ENCODE peak calls at places on chromosome 13, in nine cellular contexts. U is GM18507; B is stimulated activated CD4-positive, alpha-beta T cell treated with anti-CD3 and anti-CD28 coated beads, Interleukin-2, amount 100 ng/mL, for 48 hours; I is stimulated activated CD8-positive, alpha-beta memory T cell treated with anti-CD3 and anti-CD28 coated beads, Interleukin-15, amount 100 ng/mL, for 48 hours; F is Daoy; N is pancreas; L is T-helper 2 cell treated with Interferon-gamma antibody and Interleukin-4, amounts not matched to agents 5 μg/mL and 100 μg/mL, for 36 hours; S is posterior cingulate gyrus; A is germinal center. J is an unnamed sample.

GRCh38 chr13:44764334-44764733 is 188.2 kb upstream of the TSC22D1 start:
- DNase-seq in A (no peak), S (no peak), F (no peak), N (peak), I (no peak), B (no peak), U (no peak), L (no peak), J (no peak)

GRCh38 chr13:84649853-84650252 is 767.6 kb upstream of the SLITRK1 start:
- DNase-seq in U (no peak), L (no peak), B (no peak), S (no peak), F (no peak), N (no peak), I (no peak), A (no peak), J (no peak)

GRCh38 chr13:60591348-60591747 is 194.3 kb downstream of the TDRD3 start:
- DNase-seq in I (no peak), S (no peak), A (no peak), U (no peak), B (no peak), L (no peak), F (peak), N (no peak), J (no peak)

GRCh38 chr13:107835339-107836018 is 379.9 kb downstream of the LIG4 start:
- DNase-seq in A (no peak), B (no peak), U (no peak), S (no peak), L (no peak), I (no peak), F (peak), N (no peak), J (no peak)

GRCh38 chr13:25352230-25352629 is 19.5 kb upstream of the ATP8A2 start:
- DNase-seq in I (no peak), F (no peak), S (no peak), B (no peak), L (no peak), U (no peak), A (no peak), N (no peak), J (no peak)

GRCh38 chr13:74771964-74772363 is 637.8 kb upstream of the KLF12 start:
- DNase-seq in A (no peak), U (no peak), N (no peak), I (no peak), B (no peak), F (no peak), S (no peak), L (no peak), J (no peak)

GRCh38 chr13:40402931-40403412 is 263.5 kb downstream of the FOXO1 start:
- DNase-seq in N (no peak), B (no peak), F (peak), L (no peak), A (no peak), I (no peak), U (no peak), S (no peak), J (no peak)

GRCh38 chr13:67303661-67304333 is 73.7 kb upstream of the PCDH9 start:
- DNase-seq in A (no peak), B (no peak), F (no peak), I (no peak), U (no peak), L (no peak), S (no peak), N (no peak), J (no peak)

GRCh38 chr13:74975122-74975521 is 506.8 kb downstream of the TBC1D4 start:
- DNase-seq in A (no peak), U (no peak), S (no peak), L (no peak), F (no peak), N (no peak), I (no peak), B (no peak), J (no peak)

GRCh38 chr13:78596701-78597550 is 6.4 kb downstream of the POU4F1 start:
- DNase-seq in F (peak), U (no peak), N (no peak), L (no peak), A (no peak), B (no peak), I (no peak), S (no peak), J (peak)

GRCh38 chr13:80050252-80050651 is 290.7 kb downstream of the SPRY2 start:
- DNase-seq in A (no peak), S (no peak), N (no peak), L (no peak), F (peak), U (no peak), B (no peak), I (no peak), J (no peak)

GRCh38 chr13:93624371-93624777 is 397.8 kb downstream of the GPC6 start:
- DNase-seq in F (no peak), N (no peak), A (no peak), S (no peak), L (no peak), U (no peak), B (no peak), I (no peak), J (no peak)

GRCh38 chr13:23609414-23610186 is 39.4 kb downstream of the TNFRSF19 start:
- DNase-seq in N (no peak), B (no peak), U (no peak), S (no peak), F (peak), I (no peak), L (no peak), A (no peak), J (no peak)

GRCh38 chr13:58376349-58376748 is 744.8 kb downstream of the PCDH17 start:
- DNase-seq in A (no peak), B (no peak), S (no peak), L (no peak), I (no peak), U (no peak), F (no peak), N (no peak), J (no peak)

GRCh38 chr13:113742000-113742441 is 17.0 kb upstream of the TMEM255B start:
- DNase-seq in B (no peak), L (no peak), N (no peak), I (no peak), S (no peak), F (peak), A (peak), U (no peak), J (peak)

GRCh38 chr13:42384265-42384664 is 112.3 kb downstream of the AKAP11 start:
- DNase-seq in B (no peak), A (no peak), U (no peak), S (no peak), L (no peak), I (no peak), N (no peak), F (no peak), J (no peak)

J was measured in ecto neural progenitor cell.